ENCODE peak calls at places on chromosomes 2 and 18, in five cellular contexts. One of them, this sample, is unnamed.

GRCh38 chr2:20448246-20449046 is 1.6 kb downstream of the RHOB start:
- DNase-seq in heart left ventricle: no peak
- DNase-seq in mesothelial cell of epicardium: no peak
- DNase-seq in fibroblast of lung: peak
- DNase-seq in heart right ventricle: no peak
- DNase-seq in this sample: no peak

GRCh38 chr2:110873597-110874525 is 141.5 kb downstream of the ACOXL start:
- DNase-seq in heart right ventricle: no peak
- DNase-seq in fibroblast of lung: no peak
- DNase-seq in mesothelial cell of epicardium: no peak
- DNase-seq in heart left ventricle: no peak
- DNase-seq in this sample: no peak

GRCh38 chr2:42030829-42031228 is 17.0 kb upstream of the PKDCC start:
- DNase-seq in heart right ventricle: no peak
- DNase-seq in fibroblast of lung: no peak
- DNase-seq in heart left ventricle: no peak
- DNase-seq in mesothelial cell of epicardium: no peak
- DNase-seq in this sample: no peak

GRCh38 chr2:85648619-85649018 is 19.4 kb downstream of the SFTPB start:
- DNase-seq in heart right ventricle: no peak
- DNase-seq in heart left ventricle: no peak
- DNase-seq in mesothelial cell of epicardium: no peak
- DNase-seq in fibroblast of lung: peak
- DNase-seq in this sample: peak

GRCh38 chr2:8447610-8448221 is 234.1 kb upstream of the ID2 start:
- DNase-seq in heart right ventricle: no peak
- DNase-seq in mesothelial cell of epicardium: no peak
- DNase-seq in heart left ventricle: no peak
- DNase-seq in fibroblast of lung: peak
- DNase-seq in this sample: no peak

GRCh38 chr2:240869956-240870875 is 1.6 kb downstream of the AGXT start:
- DNase-seq in heart left ventricle: no peak
- DNase-seq in mesothelial cell of epicardium: no peak
- DNase-seq in heart right ventricle: no peak
- DNase-seq in fibroblast of lung: no peak
- DNase-seq in this sample: no peak

GRCh38 chr2:26640331-26640745 is 828 bp downstream of the CIB4 start:
- DNase-seq in mesothelial cell of epicardium: no peak
- DNase-seq in fibroblast of lung: peak
- DNase-seq in heart left ventricle: peak
- DNase-seq in heart right ventricle: no peak
- DNase-seq in this sample: no peak

GRCh38 chr18:79377187-79377891 is 18.4 kb upstream of the NFATC1 start:
- DNase-seq in heart left ventricle: peak
- DNase-seq in fibroblast of lung: no peak
- DNase-seq in mesothelial cell of epicardium: no peak
- DNase-seq in heart right ventricle: no peak
- DNase-seq in this sample: no peak

GRCh38 chr18:5717241-5717640 is 173.4 kb upstream of the EPB41L3 start:
- DNase-seq in heart left ventricle: no peak
- DNase-seq in mesothelial cell of epicardium: no peak
- DNase-seq in heart right ventricle: no peak
- DNase-seq in fibroblast of lung: no peak
- DNase-seq in this sample: no peak

GRCh38 chr2:109560265-109560664 is 53.5 kb downstream of the SEPTIN10 start:
- DNase-seq in fibroblast of lung: no peak
- DNase-seq in heart right ventricle: no peak
- DNase-seq in heart left ventricle: no peak
- DNase-seq in mesothelial cell of epicardium: no peak
- DNase-seq in this sample: no peak

DNA sequence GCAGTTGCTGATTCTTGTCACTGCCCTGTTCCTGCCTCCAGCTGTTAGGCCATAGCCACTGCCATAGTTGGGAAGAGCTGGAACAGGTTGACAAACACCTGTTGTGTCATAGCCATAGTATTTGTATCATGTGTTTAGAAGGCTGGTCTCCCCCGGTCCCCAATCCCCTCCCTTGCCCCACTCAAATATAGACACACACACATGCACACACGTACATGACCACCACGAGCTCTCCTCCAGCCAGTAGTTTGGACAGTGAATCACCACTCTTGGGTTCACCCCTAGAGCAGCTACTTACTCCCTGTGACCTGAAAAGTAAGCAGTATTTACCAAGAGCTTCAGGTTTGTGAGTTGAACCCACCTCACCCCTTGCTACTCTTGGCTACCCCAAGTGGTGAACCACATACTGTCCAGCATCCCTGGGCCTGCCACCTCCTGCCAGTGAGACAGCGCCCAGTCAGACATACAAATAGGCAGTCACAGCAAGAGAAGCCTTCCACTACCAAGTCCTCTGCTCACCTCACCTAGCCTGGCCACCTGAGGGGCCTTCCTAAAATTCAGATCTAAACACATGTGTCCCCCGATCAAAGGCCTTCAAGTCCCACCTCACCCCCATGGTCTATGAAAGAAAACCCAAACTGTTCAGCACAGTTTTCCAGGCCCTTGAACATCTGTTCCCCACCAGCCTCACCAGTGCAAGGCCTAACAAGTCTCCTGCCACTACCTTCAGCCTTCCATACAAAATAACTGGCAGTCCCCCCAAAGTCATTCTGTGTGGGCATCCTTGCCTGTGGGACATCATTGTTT is 7.1 kb downstream of the PCBP1 start:
- DNase-seq in heart right ventricle: no peak
- DNase-seq in mesothelial cell of epicardium: no peak
- DNase-seq in heart left ventricle: no peak
- DNase-seq in fibroblast of lung: no peak
- DNase-seq in this sample: peak
- TF ChIP-seq CTCF in heart right ventricle: no peak
- TF ChIP-seq CTCF in mesothelial cell of epicardium: no peak
- TF ChIP-seq CTCF in heart left ventricle: no peak
- TF ChIP-seq CTCF in fibroblast of lung: no peak
- TF ChIP-seq CTCF in this sample: no peak

GRCh38 chr2:187527262-187527661 is 27.0 kb downstream of the TFPI start:
- DNase-seq in heart right ventricle: no peak
- DNase-seq in mesothelial cell of epicardium: no peak
- DNase-seq in heart left ventricle: no peak
- DNase-seq in fibroblast of lung: peak
- DNase-seq in this sample: no peak
- TF ChIP-seq CTCF in heart right ventricle: no peak
- TF ChIP-seq CTCF in mesothelial cell of epicardium: no peak
- TF ChIP-seq CTCF in heart left ventricle: no peak
- TF ChIP-seq CTCF in fibroblast of lung: no peak
- TF ChIP-seq CTCF in this sample: no peak

DNA sequence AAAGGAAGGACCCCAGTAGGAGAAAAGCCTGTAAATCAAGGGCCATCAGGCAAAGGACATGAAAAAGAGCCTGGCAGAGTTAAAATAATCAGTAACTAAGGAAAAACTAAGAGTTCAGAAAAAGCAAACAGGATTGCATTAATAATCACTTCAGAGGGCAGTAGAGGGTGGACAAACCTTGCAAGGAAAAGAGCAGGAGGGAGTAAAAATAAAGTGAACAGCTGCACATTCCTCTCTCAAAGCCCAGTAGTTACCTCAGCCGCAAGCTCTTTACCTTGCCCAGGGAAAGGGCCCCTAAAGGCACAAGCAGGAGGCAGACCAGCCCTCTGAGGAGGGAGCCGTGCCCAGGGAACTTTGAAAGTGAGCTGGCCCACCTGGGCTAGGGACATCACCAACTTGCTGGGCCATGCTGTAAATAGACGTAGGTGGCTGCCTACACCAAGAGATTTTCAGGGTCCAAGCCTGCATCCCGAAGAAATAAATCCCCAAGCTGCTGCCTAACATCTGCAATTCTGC is 196.9 kb downstream of the C1D start:
- DNase-seq in fibroblast of lung: no peak
- DNase-seq in mesothelial cell of epicardium: no peak
- DNase-seq in heart left ventricle: no peak
- DNase-seq in heart right ventricle: no peak
- DNase-seq in this sample: no peak
- TF ChIP-seq CTCF in fibroblast of lung: no peak
- TF ChIP-seq CTCF in mesothelial cell of epicardium: no peak
- TF ChIP-seq CTCF in heart left ventricle: no peak
- TF ChIP-seq CTCF in heart right ventricle: no peak
- TF ChIP-seq CTCF in this sample: no peak

GRCh38 chr2:139155991-139156390 is 375.8 kb upstream of the NXPH2 start:
- DNase-seq in fibroblast of lung: no peak
- DNase-seq in mesothelial cell of epicardium: no peak
- DNase-seq in heart left ventricle: no peak
- DNase-seq in heart right ventricle: no peak
- DNase-seq in this sample: no peak
- TF ChIP-seq CTCF in fibroblast of lung: no peak
- TF ChIP-seq CTCF in mesothelial cell of epicardium: no peak
- TF ChIP-seq CTCF in heart left ventricle: no peak
- TF ChIP-seq CTCF in heart right ventricle: no peak
- TF ChIP-seq CTCF in this sample: no peak

GRCh38 chr2:134785659-134786058 is 52.8 kb upstream of the ACMSD start:
- DNase-seq in fibroblast of lung: no peak
- DNase-seq in heart left ventricle: no peak
- DNase-seq in mesothelial cell of epicardium: no peak
- DNase-seq in heart right ventricle: no peak
- DNase-seq in this sample: no peak

GRCh38 chr2:134782107-134782506 is 56.3 kb upstream of the ACMSD start:
- DNase-seq in heart right ventricle: no peak
- DNase-seq in fibroblast of lung: no peak
- DNase-seq in mesothelial cell of epicardium: no peak
- DNase-seq in heart left ventricle: no peak
- DNase-seq in this sample: no peak

GRCh38 chr2:134783912-134784311 is 54.5 kb upstream of the ACMSD start:
- DNase-seq in fibroblast of lung: no peak
- DNase-seq in heart right ventricle: no peak
- DNase-seq in mesothelial cell of epicardium: no peak
- DNase-seq in heart left ventricle: no peak
- DNase-seq in this sample: no peak

GRCh38 chr2:134780977-134781376 is 57.4 kb upstream of the ACMSD start:
- DNase-seq in heart right ventricle: no peak
- DNase-seq in mesothelial cell of epicardium: no peak
- DNase-seq in heart left ventricle: no peak
- DNase-seq in fibroblast of lung: no peak
- DNase-seq in this sample: no peak

DNA sequence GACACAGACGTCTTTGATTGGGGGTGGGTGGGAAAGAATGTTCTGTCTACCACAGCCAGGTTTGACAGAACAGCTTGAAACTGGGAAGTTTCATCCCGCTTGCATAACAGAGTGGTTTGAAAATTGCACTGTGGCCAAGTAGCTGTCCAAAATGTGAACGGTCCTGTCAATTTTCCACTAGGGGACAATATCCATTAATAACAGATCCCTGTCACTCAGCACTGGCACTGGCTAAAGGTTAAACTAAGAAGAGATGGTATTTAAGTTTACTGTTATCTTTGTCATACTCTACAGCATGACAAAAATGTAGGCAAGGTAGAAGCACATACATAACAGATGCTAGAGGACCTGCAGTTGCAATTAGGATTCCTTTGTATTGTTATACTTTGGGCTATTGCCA is 55.6 kb upstream of the ACMSD start:
- DNase-seq in fibroblast of lung: peak
- DNase-seq in heart left ventricle: no peak
- DNase-seq in mesothelial cell of epicardium: no peak
- DNase-seq in heart right ventricle: no peak
- DNase-seq in this sample: no peak
- TF ChIP-seq CTCF in fibroblast of lung: no peak
- TF ChIP-seq CTCF in heart left ventricle: peak
- TF ChIP-seq CTCF in mesothelial cell of epicardium: no peak
- TF ChIP-seq CTCF in heart right ventricle: peak
- TF ChIP-seq CTCF in this sample: peak

DNA sequence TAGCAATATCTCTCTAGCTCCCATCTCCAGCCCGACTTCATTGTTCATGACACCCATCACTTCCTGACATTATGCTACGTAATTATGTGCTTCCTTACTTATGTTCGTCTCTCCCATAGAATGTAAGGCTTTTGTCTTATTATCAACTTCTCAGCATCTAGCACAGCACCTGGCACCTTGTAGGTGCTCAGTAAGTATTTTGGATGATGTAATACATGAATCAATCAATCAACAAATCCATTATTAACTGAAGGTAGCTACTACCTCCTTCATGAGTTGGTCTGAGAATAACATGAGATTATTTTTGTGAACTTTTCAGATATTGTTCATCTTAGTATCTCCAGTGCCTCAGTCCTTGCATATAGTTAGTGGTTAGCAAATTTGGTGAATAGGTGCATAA is 109.3 kb downstream of the EN1 start:
- DNase-seq in fibroblast of lung: no peak
- DNase-seq in heart left ventricle: no peak
- DNase-seq in mesothelial cell of epicardium: no peak
- DNase-seq in heart right ventricle: no peak
- DNase-seq in this sample: no peak
- TF ChIP-seq CTCF in fibroblast of lung: no peak
- TF ChIP-seq CTCF in heart left ventricle: no peak
- TF ChIP-seq CTCF in mesothelial cell of epicardium: no peak
- TF ChIP-seq CTCF in heart right ventricle: no peak
- TF ChIP-seq CTCF in this sample: no peak

GRCh38 chr2:27711804-27712203 is 48.1 kb downstream of the SLC4A1AP start:
- DNase-seq in fibroblast of lung: no peak
- DNase-seq in heart right ventricle: no peak
- DNase-seq in mesothelial cell of epicardium: no peak
- DNase-seq in heart left ventricle: no peak
- DNase-seq in this sample: no peak
- TF ChIP-seq CTCF in fibroblast of lung: no peak
- TF ChIP-seq CTCF in heart right ventricle: no peak
- TF ChIP-seq CTCF in mesothelial cell of epicardium: no peak
- TF ChIP-seq CTCF in heart left ventricle: no peak
- TF ChIP-seq CTCF in this sample: no peak

GRCh38 chr2:97870396-97870843 is 125.3 kb downstream of the TMEM131 start:
- DNase-seq in heart right ventricle: peak
- DNase-seq in heart left ventricle: no peak
- DNase-seq in fibroblast of lung: peak
- DNase-seq in mesothelial cell of epicardium: no peak
- DNase-seq in this sample: peak
- TF ChIP-seq CTCF in heart right ventricle: no peak
- TF ChIP-seq CTCF in heart left ventricle: no peak
- TF ChIP-seq CTCF in fibroblast of lung: no peak
- TF ChIP-seq CTCF in mesothelial cell of epicardium: no peak
- TF ChIP-seq CTCF in this sample: no peak

DNA sequence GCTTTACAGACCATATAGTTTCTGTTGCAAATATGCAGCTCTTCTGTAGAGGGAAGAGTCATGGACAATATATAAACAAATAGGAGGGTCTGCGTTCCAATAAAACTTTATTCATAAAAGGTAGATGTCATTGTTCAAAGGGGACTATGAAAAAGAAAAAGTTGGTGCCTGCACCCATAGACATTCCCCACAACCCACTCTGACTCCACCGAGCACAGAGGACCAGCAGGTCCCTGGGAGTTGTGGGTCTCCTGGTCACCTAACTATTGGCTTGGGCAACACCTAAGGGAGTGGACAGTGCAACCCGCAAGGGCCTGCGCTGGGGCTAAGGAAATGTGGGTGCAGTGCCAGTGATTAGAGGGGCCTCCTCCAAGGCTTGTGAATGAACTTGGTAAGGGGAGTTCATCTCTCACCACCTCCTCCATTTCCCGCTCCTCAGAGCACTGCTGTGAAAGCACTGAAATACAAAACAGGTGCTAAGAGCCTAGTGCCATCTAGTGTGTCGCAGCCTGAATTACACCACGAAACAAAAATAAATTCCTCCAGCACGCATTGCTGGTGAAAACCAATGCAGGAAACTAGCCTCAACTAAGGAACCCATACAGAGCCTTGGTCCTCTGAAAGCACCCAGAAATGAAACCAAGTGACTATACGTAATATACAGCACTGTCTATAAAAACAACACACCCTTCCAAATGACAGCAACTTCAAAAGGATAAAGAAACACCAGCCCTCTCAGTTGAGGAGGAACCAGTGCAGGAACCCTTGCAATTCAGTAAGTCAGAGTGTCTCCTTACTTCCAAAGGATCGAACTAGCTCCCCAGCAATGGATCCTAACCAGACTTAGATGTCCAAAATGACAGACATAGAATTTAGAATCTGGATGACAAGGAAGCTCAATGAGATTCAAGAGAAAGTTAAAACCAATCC is 166.6 kb downstream of the RNF144A start:
- DNase-seq in mesothelial cell of epicardium: no peak
- DNase-seq in heart right ventricle: no peak
- DNase-seq in fibroblast of lung: peak
- DNase-seq in heart left ventricle: no peak
- DNase-seq in this sample: peak
- TF ChIP-seq CTCF in mesothelial cell of epicardium: no peak
- TF ChIP-seq CTCF in heart right ventricle: peak
- TF ChIP-seq CTCF in fibroblast of lung: peak
- TF ChIP-seq CTCF in heart left ventricle: peak
- TF ChIP-seq CTCF in this sample: peak

This sample was measured in activated CD8-positive, alpha-beta T cell treated with anti-CD3 and anti-CD28 coated beads for 36 hours.